ENCODE peak calls at places on chromosome 11, in four cellular contexts. R is PC-3, S is heart right ventricle, V is HFF-Myc. W is an unnamed sample.
A peak's percentile ranks its signal among the peaks of the same experiment; 100 is the strongest.

GRCh38 chr11:92932023-92932422 is 37.4 kb upstream of the MTNR1B start:
- DNase-seq in R (no peak), S (no peak), V (no peak), W (no peak)

GRCh38 chr11:18615628-18616392 is 16.2 kb downstream of the MISFA start:
- DNase-seq in R (no peak), S (no peak), V (no peak), W (no peak)

GRCh38 chr11:8605956-8606355 is 11.9 kb upstream of the STK33 start:
- DNase-seq in R (no peak), S (no peak), V (no peak), W (no peak)

GRCh38 chr11:68317147-68317785 is 4.9 kb downstream of the LRP5 start:
- DNase-seq in R (no peak), S (no peak), V (no peak), W (no peak)

GRCh38 chr11:91871791-91872190 is 352.8 kb upstream of the FAT3 start:
- DNase-seq in R (peak; percentile 74), S (no peak), V (no peak), W (no peak)

GRCh38 chr11:15793032-15793996 is 563.0 kb downstream of the SOX6 start:
- DNase-seq in R (peak; percentile 3), S (no peak), V (no peak), W (no peak)

GRCh38 chr11:96107143-96107829 is 183.4 kb upstream of the MTMR2 start:
- DNase-seq in R (no peak), S (no peak), V (no peak), W (no peak)

GRCh38 chr11:8652140-8652539 is 30.3 kb downstream of the TRIM66 start:
- DNase-seq in R (peak; percentile 58), S (no peak), V (peak; percentile 60), W (peak; percentile 90)

GRCh38 chr11:35730254-35730653 is 67.7 kb downstream of the TRIM44 start:
- DNase-seq in R (no peak), S (no peak), V (no peak), W (no peak)

GRCh38 chr11:2837096-2837601 is 48.4 kb downstream of the CDKN1C start:
- DNase-seq in R (peak; percentile 9), S (peak; percentile 85), V (no peak), W (no peak)

GRCh38 chr11:33500865-33501479 is 199.7 kb downstream of the C11orf91 start:
- DNase-seq in R (peak; percentile 52), S (no peak), V (no peak), W (no peak)

GRCh38 chr11:34075178-34075820 is 23.8 kb downstream of the CAPRIN1 start:
- DNase-seq in R (peak; percentile 78), S (no peak), V (no peak), W (peak; percentile 51)

GRCh38 chr11:72577271-72577681 is 96.9 kb downstream of the PDE2A start:
- DNase-seq in R (no peak), S (no peak), V (no peak), W (no peak)

GRCh38 chr11:2768471-2769408 is 68.9 kb upstream of the KCNQ1OT1 start:
- DNase-seq in R (peak; percentile 85), S (no peak), V (no peak), W (peak; percentile 14)

GRCh38 chr11:18987454-18988231 is 48.4 kb upstream of the MRGPRX1 start:
- DNase-seq in R (peak; percentile 91), S (no peak), V (no peak), W (no peak)

GRCh38 chr11:112345708-112346107 is 85.0 kb upstream of the PLET1 start:
- DNase-seq in R (no peak), S (no peak), V (no peak), W (no peak)

GRCh38 chr11:86106916-86107315 is 38.0 kb upstream of the PICALM start:
- DNase-seq in R (no peak), S (no peak), V (no peak), W (no peak)

GRCh38 chr11:69380451-69380901 is 86.5 kb downstream of the MYEOV start:
- DNase-seq in R (no peak), S (no peak), V (no peak), W (no peak)

GRCh38 chr11:3879967-3880542 is 24.6 kb downstream of the STIM1 start:
- DNase-seq in R (no peak), S (no peak), V (no peak), W (no peak)

GRCh38 chr11:1557904-1558831 is 13.9 kb downstream of the DUSP8 start:
- DNase-seq in R (peak; percentile 85), S (peak; percentile 55), V (no peak), W (peak; percentile 25)

GRCh38 chr11:20097319-20098221 is 62.7 kb downstream of the DBX1 start:
- DNase-seq in R (peak; percentile 60), S (no peak), V (peak; percentile 59), W (peak; percentile 97)

GRCh38 chr11:73965764-73966121 is 14.9 kb downstream of the DNAJB13 start:
- DNase-seq in R (no peak), S (no peak), V (no peak), W (no peak)

GRCh38 chr11:133982901-133983300 is 26.1 kb upstream of the IGSF9B start:
- DNase-seq in R (no peak), S (no peak), V (no peak), W (no peak)

GRCh38 chr11:134275534-134276395 is at the start of gene GLB1L3:
- DNase-seq in R (no peak), S (no peak), V (no peak), W (no peak)

GRCh38 chr11:126354631-126355323 is 709 bp upstream of the ST3GAL4 start:
- DNase-seq in R (no peak), S (no peak), V (no peak), W (no peak)

GRCh38 chr11:11839718-11840117 is 2.1 kb upstream of the USP47 start:
- DNase-seq in R (no peak), S (no peak), V (no peak), W (no peak)

GRCh38 chr11:27158763-27159679 is 118.4 kb downstream of the BBOX1 start:
- DNase-seq in R (peak; percentile 76), S (no peak), V (peak; percentile 73), W (peak; percentile 65)

GRCh38 chr11:62500066-62501035 is 46.3 kb downstream of the AHNAK start:
- DNase-seq in R (peak; percentile 76), S (no peak), V (no peak), W (no peak)

GRCh38 chr11:78986305-78986704 is 411.6 kb upstream of the NARS2 start:
- DNase-seq in R (no peak), S (no peak), V (no peak), W (no peak)

GRCh38 chr11:70802185-70802584 is 403.9 kb downstream of the CTTN start:
- DNase-seq in R (no peak), S (no peak), V (no peak), W (no peak)

GRCh38 chr11:67370351-67371076 is 2.9 kb downstream of the CLCF1 start:
- DNase-seq in R (no peak), S (no peak), V (no peak), W (no peak)

GRCh38 chr11:66858939-66859685 is 2.2 kb downstream of the LRFN4 start:
- DNase-seq in R (no peak), S (no peak), V (no peak), W (no peak)

GRCh38 chr11:15519911-15520310 is 405.2 kb downstream of the INSC start:
- DNase-seq in R (no peak), S (no peak), V (no peak), W (no peak)

DNA sequence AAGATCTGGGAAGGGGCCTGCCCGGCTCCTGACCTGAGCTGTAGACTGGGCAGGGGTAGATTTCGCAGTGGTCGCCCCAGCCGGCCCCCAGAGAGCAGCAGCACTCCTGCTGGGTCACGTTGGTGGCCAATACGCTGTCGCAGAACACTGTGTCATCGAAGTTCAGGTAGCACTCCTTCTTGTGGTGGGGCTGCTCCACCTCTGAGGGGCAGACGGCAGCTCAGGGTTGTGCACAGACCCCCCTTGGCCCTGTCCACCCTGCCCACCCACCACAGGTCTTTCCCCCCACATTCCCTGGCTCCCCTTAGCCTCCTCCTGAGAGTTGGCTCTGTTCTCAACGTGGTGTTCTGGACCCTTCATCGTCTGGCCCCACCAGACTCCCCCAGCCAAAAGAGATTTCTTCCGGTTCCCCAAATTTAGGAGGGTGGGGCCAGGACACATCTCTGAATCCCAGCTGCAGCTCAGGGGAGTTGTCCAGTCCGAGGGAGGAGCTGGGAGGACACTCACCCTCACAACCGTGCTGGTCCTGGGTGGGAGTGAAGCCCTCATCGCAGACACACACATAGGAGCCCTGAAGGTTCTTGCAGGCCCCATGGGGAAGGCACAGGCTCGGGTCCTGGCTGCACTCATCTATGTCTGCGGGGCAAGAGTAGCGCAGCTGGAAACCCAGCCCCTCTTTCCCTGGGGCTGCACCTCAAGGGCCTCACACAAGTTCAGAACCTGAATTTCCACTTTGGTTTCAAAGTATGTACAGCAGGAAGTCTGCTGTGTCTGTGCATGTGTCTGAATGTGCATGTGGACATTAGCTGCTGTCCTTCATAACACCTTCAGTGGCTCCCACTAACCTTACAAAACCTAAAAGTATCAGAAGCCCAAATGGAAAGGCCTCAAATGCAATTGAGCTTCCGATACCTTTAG is 16.5 kb downstream of the SCYL1 start:
- DNase-seq in R (peak; percentile 72), S (no peak), V (no peak), W (no peak)
- H3K4me3 ChIP-seq in R (peak overlapping the region; percentile 81), S (peak overlapping the region; percentile 45), V (peak overlapping the region; percentile 50), W (peak overlapping the region; percentile 39)

GRCh38 chr11:80724366-80724765 is 1283.5 kb upstream of the TENM4 start:
- DNase-seq in R (no peak), S (no peak), V (no peak), W (no peak)

GRCh38 chr11:80722616-80723015 is 1281.8 kb upstream of the TENM4 start:
- DNase-seq in R (peak; percentile 8), S (no peak), V (no peak), W (no peak)

GRCh38 chr11:80720295-80720694 is 1279.5 kb upstream of the TENM4 start:
- DNase-seq in R (no peak), S (no peak), V (no peak), W (no peak)

GRCh38 chr11:80719292-80719646 is 1278.4 kb upstream of the TENM4 start:
- DNase-seq in R (no peak), S (no peak), V (no peak), W (no peak)

GRCh38 chr11:80718611-80719291 is 1277.9 kb upstream of the TENM4 start:
- DNase-seq in R (peak; percentile 57), S (no peak), V (no peak), W (no peak)
- H3K4me3 ChIP-seq in R (no peak overlapping the region), S (no peak overlapping the region), V (no peak overlapping the region), W (no peak overlapping the region)

GRCh38 chr11:30583505-30584280 is 2.5 kb downstream of the MPPED2 start:
- DNase-seq in R (no peak), S (peak; percentile 12), V (no peak), W (no peak)
- H3K4me3 ChIP-seq in R (no peak overlapping the region), S (peak overlapping the region; percentile 90), V (no peak overlapping the region), W (no peak overlapping the region)

GRCh38 chr11:117575856-117576255 is 221.2 kb downstream of the DSCAML1 start:
- DNase-seq in R (no peak), S (no peak), V (no peak), W (no peak)
- H3K4me3 ChIP-seq in R (no peak overlapping the region), S (no peak overlapping the region), V (no peak overlapping the region), W (no peak overlapping the region)